ENCODE peak calls at places on chromosomes 4 and X, in four cellular contexts. S, O, C and N are unnamed samples.

GRCh38 chrX:87299563-87300160 is 217.9 kb upstream of the KLHL4 start:
- DNase-seq in S (peak; percentile 12), O (no peak), C (peak; percentile 49), N (no peak)

GRCh38 chrX:68909945-68910344 is 81.1 kb downstream of the EFNB1 start:
- DNase-seq in S (no peak), O (no peak), C (no peak), N (no peak)

GRCh38 chr4:150577786-150578185 is 4.2 kb upstream of the MAB21L2 start:
- DNase-seq in S (no peak), O (no peak), C (no peak), N (no peak)

GRCh38 chr4:76457885-76458284 is 22.9 kb downstream of the SHROOM3 start:
- DNase-seq in S (no peak), O (no peak), C (no peak), N (no peak)

GRCh38 chr4:53532521-53532920 is 58.8 kb downstream of the LNX1 start:
- DNase-seq in S (no peak), O (no peak), C (no peak), N (no peak)

GRCh38 chrX:110056419-110056818 is 53.5 kb downstream of the TMEM164 start:
- DNase-seq in S (no peak), O (no peak), C (no peak), N (no peak)

GRCh38 chr4:7354937-7355336 is 79.8 kb downstream of the PSAPL1 start:
- DNase-seq in S (peak; percentile 62), O (no peak), C (no peak), N (no peak)

GRCh38 chrX:421646-422325 is 35.1 kb upstream of the PPP2R3B start:
- DNase-seq in S (no peak), O (no peak), C (no peak), N (no peak)

GRCh38 chr4:159107203-159107921 is 4.5 kb downstream of the RAPGEF2 start:
- DNase-seq in S (peak; percentile 61), O (no peak), C (peak; percentile 46), N (no peak)

GRCh38 chr4:74659576-74660411 is 134.5 kb downstream of the BTC start:
- DNase-seq in S (peak; percentile 96), O (no peak), C (peak; percentile 98), N (peak; percentile 53)

GRCh38 chr4:140884431-140885058 is 128.4 kb upstream of the TBC1D9 start:
- DNase-seq in S (peak; percentile 86), O (peak; percentile 39), C (peak; percentile 79), N (peak; percentile 48)

GRCh38 chrX:151873096-151873495 is 39.6 kb upstream of the MAGEA4 start:
- DNase-seq in S (no peak), O (no peak), C (no peak), N (no peak)

GRCh38 chr4:124135409-124135813 is 577.1 kb downstream of the ANKRD50 start:
- DNase-seq in S (peak; percentile 28), O (no peak), C (peak; percentile 43), N (no peak)

GRCh38 chr4:138118270-138118669 is 123.9 kb downstream of the SLC7A11 start:
- DNase-seq in S (no peak), O (no peak), C (no peak), N (no peak)

GRCh38 chr4:108058685-108059440 is 69.2 kb downstream of the HADH start:
- DNase-seq in S (peak; percentile 78), O (no peak), C (peak; percentile 85), N (peak; percentile 42)

GRCh38 chr4:112038861-112039260 is 106.4 kb upstream of the FAM241A start:
- DNase-seq in S (peak; percentile 51), O (no peak), C (peak; percentile 38), N (no peak)

GRCh38 chrX:40173662-40174593 is 76.2 kb upstream of the BCOR start:
- DNase-seq in S (peak; percentile 62), O (peak; percentile 48), C (peak; percentile 70), N (peak; percentile 81)

GRCh38 chrX:66731398-66731797 is 92.5 kb upstream of the EDA2R start:
- DNase-seq in S (peak; percentile 57), O (peak; percentile 16), C (peak; percentile 34), N (no peak)

GRCh38 chrX:32954125-32954524 is 257.2 kb downstream of the DMD start:
- DNase-seq in S (no peak), O (no peak), C (no peak), N (no peak)

GRCh38 chr4:677431-678293 is 3.3 kb downstream of the MYL5 start:
- DNase-seq in S (peak; percentile 69), O (no peak), C (peak; percentile 63), N (peak; percentile 26)

GRCh38 chr4:94909645-94910044 is 151.9 kb downstream of the BMPR1B start:
- DNase-seq in S (no peak), O (no peak), C (no peak), N (no peak)

GRCh38 chr4:973431-974397 is at the start of gene DGKQ:
- DNase-seq in S (peak; percentile 95), O (peak; percentile 100), C (peak; percentile 68), N (peak; percentile 42)

GRCh38 chr4:89834486-89835209 is 2.3 kb downstream of the SNCA start:
- DNase-seq in S (no peak), O (no peak), C (no peak), N (no peak)
- H3K4me3 ChIP-seq in S (no peak overlapping the region), O (no peak overlapping the region), C (no peak overlapping the region), N (no peak overlapping the region)

GRCh38 chr4:184456337-184456736 is 18.0 kb downstream of the IRF2 start:
- DNase-seq in S (no peak), O (no peak), C (no peak), N (no peak)

GRCh38 chr4:184460495-184461285 is 13.7 kb downstream of the IRF2 start:
- DNase-seq in S (no peak), O (peak; percentile 68), C (no peak), N (no peak)

GRCh38 chr4:184459413-184459812 is 14.9 kb downstream of the IRF2 start:
- DNase-seq in S (peak; percentile 84), O (no peak), C (peak; percentile 10), N (no peak)

GRCh38 chr4:184455299-184455698 is 19.1 kb downstream of the IRF2 start:
- DNase-seq in S (no peak), O (no peak), C (no peak), N (no peak)

GRCh38 chr4:184457530-184458249 is 16.7 kb downstream of the IRF2 start:
- DNase-seq in S (peak; percentile 69), O (no peak), C (no peak), N (no peak)
- H3F3A ChIP-seq in S (peaks cover 44% of the 10 kb centered on the region), O (no peaks in the 10 kb centered on the region), C (no peaks in the 10 kb centered on the region), N (no peaks in the 10 kb centered on the region)

GRCh38 chr4:125649452-125649851 is 334.7 kb downstream of the FAT4 start:
- DNase-seq in S (no peak), O (no peak), C (no peak), N (no peak)

DNA sequence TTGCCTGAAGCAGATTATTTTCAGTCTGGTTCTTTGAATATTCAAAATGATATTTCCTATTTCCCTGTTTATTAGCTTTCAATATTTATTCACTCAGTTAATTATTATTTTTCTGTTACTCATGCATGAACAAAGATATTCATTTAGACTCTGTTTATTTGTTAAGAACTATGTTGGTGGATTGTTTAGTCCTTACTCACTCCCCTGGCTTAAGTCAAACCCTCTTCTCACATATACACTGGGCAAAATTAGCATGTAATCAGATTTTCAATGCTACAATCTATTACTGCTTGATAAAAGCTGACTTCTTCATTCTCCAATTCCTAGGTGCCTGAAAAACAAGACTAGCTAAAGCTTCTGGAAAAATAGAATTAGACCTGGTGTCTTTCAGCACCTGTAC is 335.8 kb downstream of the FAT4 start:
- DNase-seq in S (no peak), O (no peak), C (no peak), N (no peak)
- H3K4me3 ChIP-seq in S (no peak overlapping the region), O (no peak overlapping the region), C (no peak overlapping the region), N (no peak overlapping the region)

GRCh38 chr4:184344435-184344834 is 126.8 kb upstream of the ENPP6 start:
- DNase-seq in S (no peak), O (no peak), C (no peak), N (no peak)
- H3F3A ChIP-seq in S (no peaks in the 10 kb centered on the region), O (peaks cover 4% of the 10 kb centered on the region), C (no peaks in the 10 kb centered on the region), N (no peaks in the 10 kb centered on the region)

GRCh38 chrX:76148753-76149152 is 24.1 kb upstream of the PBDC1 start:
- DNase-seq in S (peak; percentile 29), O (no peak), C (peak; percentile 60), N (peak; percentile 27)
- H3K4me3 ChIP-seq in S (peak overlapping the region; percentile 62), O (peak overlapping the region; percentile 59), C (peak overlapping the region; percentile 53), N (peak overlapping the region; percentile 49)

DNA sequence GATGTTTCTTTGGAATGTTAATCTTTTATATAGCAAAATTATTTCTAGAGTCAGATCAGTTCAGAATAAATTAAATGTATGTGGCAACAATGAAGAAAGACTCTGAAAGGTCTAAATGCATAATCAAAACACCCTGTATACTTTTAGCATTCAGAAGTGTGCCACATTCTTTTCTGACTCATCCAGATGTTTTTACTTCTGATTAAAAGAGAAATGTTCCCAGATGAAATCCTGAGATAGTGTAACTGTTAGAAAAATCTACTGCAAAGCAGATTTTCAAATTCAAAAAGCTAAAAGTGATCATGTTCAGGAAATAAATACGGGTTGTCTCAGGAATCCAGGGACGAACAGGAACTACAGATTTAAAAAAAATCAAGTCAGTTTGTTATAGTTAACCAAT is 241.4 kb downstream of the GRIA3 start:
- DNase-seq in S (peak; percentile 50), O (no peak), C (no peak), N (no peak)
- H3F3A ChIP-seq in S (peaks cover 37% of the 10 kb centered on the region), O (peaks cover 16% of the 10 kb centered on the region), C (no peaks in the 10 kb centered on the region), N (no peaks in the 10 kb centered on the region)

GRCh38 chrX:12792711-12793110 is 1.5 kb downstream of the PRPS2 start:
- DNase-seq in S (no peak), O (no peak), C (no peak), N (no peak)
- H3K4me3 ChIP-seq in S (peak overlapping the region; percentile 89), O (no peak overlapping the region), C (peak overlapping the region; percentile 78), N (peak overlapping the region; percentile 80)

GRCh38 chr4:40196260-40196659 is 571 bp upstream of the RHOH start:
- DNase-seq in S (no peak), O (no peak), C (no peak), N (no peak)
- H3F3A ChIP-seq in S (no peaks in the 10 kb centered on the region), O (no peaks in the 10 kb centered on the region), C (no peaks in the 10 kb centered on the region), N (no peaks in the 10 kb centered on the region)

DNA sequence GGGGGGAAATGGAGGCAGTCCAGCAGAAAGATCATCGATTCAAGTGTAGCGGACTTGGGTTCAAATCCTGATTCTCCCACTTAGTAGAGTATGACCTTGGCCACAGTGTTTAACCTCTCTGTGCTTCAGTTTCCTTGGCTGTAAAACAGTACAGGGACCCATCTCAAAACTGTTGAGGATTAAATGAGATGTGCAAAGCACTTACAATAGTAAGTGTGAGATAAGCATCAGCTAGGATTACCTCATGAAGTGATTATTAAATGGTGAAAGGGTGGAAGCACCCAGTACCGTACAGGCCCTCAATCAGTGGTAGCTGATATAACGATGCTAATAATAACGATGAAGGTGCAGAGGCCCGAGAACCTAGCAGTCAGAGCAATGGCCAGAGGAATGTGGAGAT is 45.1 kb downstream of the PRPS1 start:
- DNase-seq in S (peak; percentile 16), O (no peak), C (no peak), N (no peak)
- H3K4me3 ChIP-seq in S (peak overlapping the region; percentile 18), O (no peak overlapping the region), C (peak overlapping the region; percentile 12), N (no peak overlapping the region)